ENCODE peak calls at places on chromosomes 1 and 21, in seven cellular contexts. T is NCI-H1417, Y is cerebellar cortex, Z is D341Med, P is glomerular endothelial cell, X is left ventricle myocardium inferior, A is breast epithelium. U is an unnamed sample.

GRCh38 chr1:187396226-187396625 is 567.5 kb downstream of the PLA2G4A start:
- DNase-seq in X (no peak), A (no peak), Z (no peak), Y (no peak), T (no peak), P (no peak), U (no peak)

GRCh38 chr1:12346483-12347155 is 116.8 kb downstream of the VPS13D start:
- DNase-seq in A (no peak), X (no peak), Y (no peak), Z (no peak), P (no peak), T (no peak), U (no peak)

GRCh38 chr1:223328566-223328965 is 35.4 kb downstream of the SUSD4 start:
- DNase-seq in Y (no peak), Z (no peak), T (no peak), P (no peak), A (no peak), X (no peak), U (no peak)

GRCh38 chr1:35524106-35524505 is 33.1 kb downstream of the KIAA0319L start:
- DNase-seq in T (no peak), A (no peak), P (no peak), Z (no peak), X (no peak), Y (no peak), U (peak)

GRCh38 chr21:26140185-26140584 is 30.4 kb downstream of the APP start:
- DNase-seq in X (peak), A (no peak), T (no peak), P (peak), Y (no peak), Z (no peak), U (no peak)

GRCh38 chr1:96545935-96546656 is 175.5 kb upstream of the PTBP2 start:
- DNase-seq in A (no peak), T (no peak), P (no peak), Y (no peak), X (no peak), Z (no peak), U (no peak)

GRCh38 chr1:5770981-5771765 is 221.1 kb downstream of the NPHP4 start:
- DNase-seq in A (no peak), X (no peak), Y (peak), Z (peak), T (peak), P (no peak), U (no peak)

GRCh38 chr1:201536542-201536941 is 2.4 kb upstream of the NAV1 start:
- DNase-seq in T (no peak), A (no peak), Y (no peak), X (peak), P (no peak), Z (no peak), U (no peak)

GRCh38 chr1:111082421-111083192 is 57.3 kb downstream of the DRAM2 start:
- DNase-seq in A (no peak), X (no peak), Z (no peak), T (no peak), Y (no peak), P (no peak), U (no peak)

GRCh38 chr1:41378999-41379740 is 17.9 kb downstream of the FOXO6 start:
- DNase-seq in Y (no peak), Z (no peak), A (no peak), X (no peak), P (no peak), T (no peak), U (no peak)

GRCh38 chr1:212914789-212915188 is 35.6 kb upstream of the VASH2 start:
- DNase-seq in A (no peak), Z (no peak), X (no peak), T (no peak), Y (no peak), P (no peak), U (no peak)

GRCh38 chr1:97936976-97937375 is 16.1 kb upstream of the DPYD start:
- DNase-seq in Y (no peak), A (no peak), Z (no peak), X (no peak), T (no peak), P (no peak), U (no peak)

GRCh38 chr1:45306905-45307304 is 19.8 kb upstream of the HPDL start:
- DNase-seq in A (no peak), Y (no peak), T (no peak), P (no peak), X (no peak), Z (no peak), U (no peak)

GRCh38 chr1:197470330-197470729 is 202.3 kb downstream of the CRB1 start:
- DNase-seq in T (no peak), X (no peak), A (no peak), Z (no peak), Y (no peak), P (no peak), U (no peak)

GRCh38 chr21:18893411-18893810 is 489.8 kb upstream of the TMPRSS15 start:
- DNase-seq in A (no peak), X (no peak), T (no peak), Z (no peak), Y (no peak), P (no peak), U (no peak)

GRCh38 chr1:3444736-3445135 is 9.7 kb upstream of the ARHGEF16 start:
- DNase-seq in A (no peak), T (no peak), Z (no peak), P (no peak), X (no peak), Y (no peak), U (no peak)